ENCODE peak calls at places on chromosomes 11 and 22, in nine cellular contexts. S is heart left ventricle, L is uterus, R is gastrocnemius medialis, J is transverse colon, P is iPS DF 6.9, M is colonic mucosa, Q is OCI-LY7, V is pancreas. N is an unnamed sample.

GRCh38 chr11:130599073-130599654 is 150.7 kb downstream of the ADAMTS15 start:
- DNase-seq in L (peak; percentile 48), S (no peak), V (peak; percentile 69), Q (no peak), J (peak; percentile 32), P (no peak), M (no peak), R (peak; percentile 64), N (no peak)

GRCh38 chr11:55895216-55895615 is 12.1 kb downstream of the TRIM51 start:
- DNase-seq in S (no peak), V (no peak), P (peak; percentile 18), L (no peak), J (no peak), Q (no peak), M (no peak), R (no peak), N (peak; percentile 36)

GRCh38 chr11:107018902-107019493 is 722 bp upstream of the GUCY1A2 start:
- DNase-seq in S (peak; percentile 51), L (peak; percentile 76), R (peak; percentile 8), M (peak; percentile 23), Q (no peak), J (peak; percentile 14), P (no peak), V (peak; percentile 83), N (peak; percentile 71)

GRCh38 chr11:65417702-65418430 is 4.7 kb upstream of the NEAT1 start:
- DNase-seq in L (peak; percentile 81), V (peak; percentile 63), P (no peak), M (no peak), Q (peak; percentile 56), S (peak; percentile 80), R (peak; percentile 88), J (peak; percentile 63), N (no peak)

GRCh38 chr22:22863001-22863400 is 24.6 kb upstream of the IGLL5 start:
- DNase-seq in R (no peak), J (no peak), P (no peak), V (no peak), M (no peak), Q (no peak), L (no peak), S (no peak), N (no peak)

GRCh38 chr11:113468666-113469345 is 6.4 kb downstream of the DRD2 start:
- DNase-seq in P (no peak), Q (no peak), S (no peak), L (no peak), R (no peak), M (no peak), J (no peak), V (no peak), N (no peak)

GRCh38 chr11:63565728-63566127 is 2.5 kb upstream of the PLAAT2 start:
- DNase-seq in V (no peak), L (no peak), J (no peak), S (no peak), P (no peak), Q (no peak), R (no peak), M (no peak), N (no peak)

GRCh38 chr22:46185263-46185662 is 34.9 kb downstream of the PPARA start:
- DNase-seq in V (no peak), M (no peak), J (no peak), R (no peak), S (no peak), Q (no peak), L (no peak), P (no peak), N (no peak)

GRCh38 chr22:48047722-48048500 is 1285.5 kb downstream of the TBC1D22A start:
- DNase-seq in Q (no peak), P (no peak), J (no peak), R (no peak), S (no peak), M (no peak), L (no peak), V (no peak), N (no peak)
- H3K4me1 ChIP-seq in Q (peaks cover 44% of the 10 kb centered on the region), P (no peaks in the 10 kb centered on the region), J (no peaks in the 10 kb centered on the region), R (no peaks in the 10 kb centered on the region), S (no peaks in the 10 kb centered on the region), M (no peaks in the 10 kb centered on the region), L (no peaks in the 10 kb centered on the region), V (no peaks in the 10 kb centered on the region), N (peaks cover 5% of the 10 kb centered on the region)

GRCh38 chr22:19959587-19960490 is 18.2 kb upstream of the TXNRD2 start:
- DNase-seq in R (no peak), M (no peak), P (no peak), S (no peak), Q (no peak), V (no peak), J (no peak), L (no peak), N (no peak)

GRCh38 chr22:19959043-19959586 is 17.5 kb upstream of the TXNRD2 start:
- DNase-seq in M (peak; percentile 87), V (peak; percentile 84), P (peak; percentile 93), Q (no peak), S (peak; percentile 73), R (no peak), J (peak; percentile 78), L (peak; percentile 82), N (peak; percentile 78)

GRCh38 chr22:19960491-19961200 is 19.0 kb upstream of the TXNRD2 start:
- DNase-seq in L (no peak), J (no peak), P (no peak), V (no peak), Q (no peak), R (no peak), M (no peak), S (no peak), N (no peak)

GRCh38 chr22:19957445-19957844 is 15.8 kb upstream of the TXNRD2 start:
- DNase-seq in S (no peak), J (no peak), L (no peak), M (no peak), R (no peak), Q (no peak), V (no peak), P (no peak), N (no peak)

GRCh38 chr22:19958083-19959042 is 16.7 kb upstream of the TXNRD2 start:
- DNase-seq in S (no peak), M (no peak), V (no peak), J (no peak), Q (no peak), L (no peak), P (no peak), R (no peak), N (no peak)
- H3K4me3 ChIP-seq in S (peak overlapping the region; percentile 35), M (no peak overlapping the region), V (no peak overlapping the region), J (no peak overlapping the region), Q (no peak overlapping the region), L (no peak overlapping the region), P (peak overlapping the region; percentile 37), R (no peak overlapping the region), N (no peak overlapping the region)

GRCh38 chr22:30301995-30302809 is 12.9 kb upstream of the CASTOR1 start:
- DNase-seq in M (peak; percentile 74), R (peak; percentile 52), V (no peak), L (no peak), P (no peak), S (peak; percentile 57), Q (peak; percentile 67), J (peak; percentile 70), N (no peak)

GRCh38 chr22:30297276-30298004 is 8.1 kb upstream of the CASTOR1 start:
- DNase-seq in P (no peak), J (no peak), L (no peak), V (no peak), Q (no peak), M (no peak), S (no peak), R (no peak), N (no peak)

GRCh38 chr22:30298005-30298701 is 8.8 kb upstream of the CASTOR1 start:
- DNase-seq in M (peak; percentile 65), S (no peak), V (no peak), L (no peak), J (peak; percentile 59), P (no peak), R (no peak), Q (no peak), N (no peak)

GRCh38 chr22:30296851-30297250 is 7.5 kb upstream of the CASTOR1 start:
- DNase-seq in J (no peak), S (no peak), V (no peak), R (no peak), M (no peak), P (no peak), Q (no peak), L (no peak), N (no peak)

GRCh38 chr22:30299322-30299721 is 10.0 kb upstream of the CASTOR1 start:
- DNase-seq in J (no peak), R (no peak), P (no peak), V (no peak), L (no peak), S (no peak), Q (no peak), M (no peak), N (no peak)
- H3K4me1 ChIP-seq in J (peaks cover 50% of the 10 kb centered on the region), R (peaks cover 18% of the 10 kb centered on the region), P (no peaks in the 10 kb centered on the region), V (no peaks in the 10 kb centered on the region), L (no peaks in the 10 kb centered on the region), S (peaks cover 35% of the 10 kb centered on the region), Q (peaks cover 45% of the 10 kb centered on the region), M (peaks cover 22% of the 10 kb centered on the region), N (peaks cover 13% of the 10 kb centered on the region)

DNA sequence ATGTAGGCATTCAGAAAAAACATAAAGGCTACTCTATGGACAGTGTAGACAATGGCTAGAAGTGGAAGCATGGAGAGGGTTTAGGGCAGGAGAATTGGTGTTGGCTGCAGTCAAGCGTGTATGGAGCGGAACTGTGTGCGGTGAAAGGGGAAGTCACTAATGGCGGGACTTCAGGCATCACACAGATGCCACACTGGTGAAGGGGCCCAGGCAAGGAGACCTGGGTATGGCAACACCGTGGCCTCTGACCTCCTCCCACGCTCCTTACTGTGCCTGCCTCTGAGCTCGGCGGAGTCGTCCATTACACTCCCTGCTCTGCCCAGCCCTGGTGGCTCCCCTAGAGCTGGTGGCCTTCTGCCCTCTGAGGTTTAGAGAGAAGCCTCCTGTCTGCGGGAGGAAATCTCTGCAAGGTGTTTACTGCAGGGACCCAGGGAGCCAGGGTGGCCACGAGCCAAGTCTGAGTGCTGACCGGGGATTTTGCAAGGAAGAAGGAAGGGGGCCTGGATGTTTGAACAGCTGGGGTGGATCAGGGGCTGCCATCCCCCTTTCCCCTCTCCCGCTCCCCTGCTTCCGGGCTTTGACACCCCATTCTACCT is 75.1 kb upstream of the TSPAN18 start:
- DNase-seq in P (no peak), J (no peak), M (no peak), S (no peak), V (no peak), Q (peak; percentile 13), R (no peak), L (no peak), N (no peak)
- H3K4me3 ChIP-seq in P (no peak overlapping the region), J (no peak overlapping the region), M (no peak overlapping the region), S (no peak overlapping the region), V (no peak overlapping the region), Q (no peak overlapping the region), R (no peak overlapping the region), L (no peak overlapping the region), N (no peak overlapping the region)